ENCODE peak calls at places on chromosomes 1 and 21, in eight cellular contexts. One of them, this sample, is unnamed.

GRCh38 chr21:23455676-23456075 is 2151.6 kb downstream of the MRPL39 start:
- DNase-seq in A549: no peak
- DNase-seq in heart right ventricle: no peak
- DNase-seq in heart left ventricle: no peak
- DNase-seq in tibial nerve: no peak
- DNase-seq in IMR-90: no peak
- DNase-seq in upper lobe of right lung: no peak
- DNase-seq in hepatocyte: no peak
- DNase-seq in this sample: no peak

GRCh38 chr1:210691039-210691438 is 362.3 kb downstream of the HHAT start:
- DNase-seq in A549: no peak
- DNase-seq in heart right ventricle: no peak
- DNase-seq in heart left ventricle: no peak
- DNase-seq in tibial nerve: no peak
- DNase-seq in IMR-90: no peak
- DNase-seq in upper lobe of right lung: no peak
- DNase-seq in hepatocyte: no peak
- DNase-seq in this sample: no peak

GRCh38 chr1:221740260-221740830 is 1.5 kb downstream of the DUSP10 start:
- DNase-seq in A549: no peak
- DNase-seq in heart right ventricle: no peak
- DNase-seq in heart left ventricle: no peak
- DNase-seq in tibial nerve: no peak
- DNase-seq in IMR-90: no peak
- DNase-seq in upper lobe of right lung: no peak
- DNase-seq in hepatocyte: peak
- DNase-seq in this sample: no peak

GRCh38 chr1:226366290-226366689 is 41.6 kb downstream of the PARP1 start:
- DNase-seq in A549: no peak
- DNase-seq in heart right ventricle: no peak
- DNase-seq in heart left ventricle: no peak
- DNase-seq in tibial nerve: no peak
- DNase-seq in IMR-90: peak
- DNase-seq in upper lobe of right lung: no peak
- DNase-seq in hepatocyte: no peak
- DNase-seq in this sample: no peak

GRCh38 chr1:28247603-28248272 is 11.6 kb upstream of the SESN2 start:
- DNase-seq in A549: no peak
- DNase-seq in heart right ventricle: no peak
- DNase-seq in heart left ventricle: no peak
- DNase-seq in tibial nerve: no peak
- DNase-seq in IMR-90: no peak
- DNase-seq in upper lobe of right lung: no peak
- DNase-seq in hepatocyte: no peak
- DNase-seq in this sample: no peak

GRCh38 chr21:38645282-38645681 is 147.0 kb upstream of the ERG start:
- DNase-seq in A549: no peak
- DNase-seq in heart right ventricle: no peak
- DNase-seq in heart left ventricle: no peak
- DNase-seq in tibial nerve: no peak
- DNase-seq in IMR-90: peak
- DNase-seq in upper lobe of right lung: no peak
- DNase-seq in hepatocyte: no peak
- DNase-seq in this sample: no peak

GRCh38 chr1:79373481-79374132 is 367.1 kb upstream of the ADGRL4 start:
- DNase-seq in A549: no peak
- DNase-seq in heart right ventricle: no peak
- DNase-seq in heart left ventricle: peak
- DNase-seq in tibial nerve: no peak
- DNase-seq in IMR-90: no peak
- DNase-seq in upper lobe of right lung: peak
- DNase-seq in hepatocyte: no peak
- DNase-seq in this sample: no peak

GRCh38 chr1:88936223-88936523 is 44.8 kb upstream of the GTF2B start:
- DNase-seq in A549: no peak
- DNase-seq in heart right ventricle: no peak
- DNase-seq in heart left ventricle: no peak
- DNase-seq in tibial nerve: no peak
- DNase-seq in IMR-90: no peak
- DNase-seq in upper lobe of right lung: no peak
- DNase-seq in hepatocyte: no peak
- DNase-seq in this sample: no peak

DNA sequence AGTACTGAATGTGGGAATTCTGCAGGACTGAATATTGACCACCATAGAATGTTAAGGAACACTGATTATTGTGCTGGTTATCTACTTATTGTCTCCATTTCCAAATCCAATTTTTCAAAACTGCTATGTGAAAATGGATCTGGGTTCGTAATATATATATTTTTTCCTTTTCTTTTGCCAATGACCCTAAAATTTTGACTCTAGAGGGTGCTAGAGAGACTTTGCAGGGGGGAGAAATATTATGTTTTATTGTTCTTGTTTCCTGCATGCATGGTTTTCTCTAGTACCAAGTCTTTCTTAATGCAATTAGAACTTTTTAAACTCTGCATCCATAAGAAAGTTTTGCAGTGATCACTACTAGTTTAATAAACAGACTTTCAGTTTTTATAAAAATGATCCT is 1256.9 kb downstream of the BRINP3 start:
- DNase-seq in A549: peak
- DNase-seq in heart right ventricle: no peak
- DNase-seq in heart left ventricle: no peak
- DNase-seq in tibial nerve: no peak
- DNase-seq in IMR-90: no peak
- DNase-seq in upper lobe of right lung: no peak
- DNase-seq in hepatocyte: no peak
- DNase-seq in this sample: no peak
- TF ChIP-seq CTCF in A549: peak
- TF ChIP-seq CTCF in heart right ventricle: no peak
- TF ChIP-seq CTCF in heart left ventricle: no peak
- TF ChIP-seq CTCF in tibial nerve: no peak
- TF ChIP-seq CTCF in IMR-90: peak
- TF ChIP-seq CTCF in upper lobe of right lung: no peak
- TF ChIP-seq CTCF in hepatocyte: peak
- TF ChIP-seq CTCF in this sample: no peak

GRCh38 chr1:24586970-24587820 is 31.3 kb downstream of the NCMAP start:
- DNase-seq in A549: peak
- DNase-seq in heart right ventricle: peak
- DNase-seq in heart left ventricle: no peak
- DNase-seq in tibial nerve: peak
- DNase-seq in IMR-90: peak
- DNase-seq in upper lobe of right lung: no peak
- DNase-seq in hepatocyte: peak
- DNase-seq in this sample: peak

GRCh38 chr1:24589200-24589599 is 33.3 kb downstream of the NCMAP start:
- DNase-seq in A549: no peak
- DNase-seq in heart right ventricle: no peak
- DNase-seq in heart left ventricle: no peak
- DNase-seq in tibial nerve: no peak
- DNase-seq in IMR-90: no peak
- DNase-seq in upper lobe of right lung: no peak
- DNase-seq in hepatocyte: no peak
- DNase-seq in this sample: no peak

GRCh38 chr1:24588573-24588972 is 32.7 kb downstream of the NCMAP start:
- DNase-seq in A549: no peak
- DNase-seq in heart right ventricle: no peak
- DNase-seq in heart left ventricle: no peak
- DNase-seq in tibial nerve: no peak
- DNase-seq in IMR-90: no peak
- DNase-seq in upper lobe of right lung: no peak
- DNase-seq in hepatocyte: no peak
- DNase-seq in this sample: no peak

GRCh38 chr1:24594328-24594598 is 38.4 kb downstream of the NCMAP start:
- DNase-seq in A549: no peak
- DNase-seq in heart right ventricle: no peak
- DNase-seq in heart left ventricle: no peak
- DNase-seq in tibial nerve: no peak
- DNase-seq in IMR-90: no peak
- DNase-seq in upper lobe of right lung: no peak
- DNase-seq in hepatocyte: no peak
- DNase-seq in this sample: no peak

DNA sequence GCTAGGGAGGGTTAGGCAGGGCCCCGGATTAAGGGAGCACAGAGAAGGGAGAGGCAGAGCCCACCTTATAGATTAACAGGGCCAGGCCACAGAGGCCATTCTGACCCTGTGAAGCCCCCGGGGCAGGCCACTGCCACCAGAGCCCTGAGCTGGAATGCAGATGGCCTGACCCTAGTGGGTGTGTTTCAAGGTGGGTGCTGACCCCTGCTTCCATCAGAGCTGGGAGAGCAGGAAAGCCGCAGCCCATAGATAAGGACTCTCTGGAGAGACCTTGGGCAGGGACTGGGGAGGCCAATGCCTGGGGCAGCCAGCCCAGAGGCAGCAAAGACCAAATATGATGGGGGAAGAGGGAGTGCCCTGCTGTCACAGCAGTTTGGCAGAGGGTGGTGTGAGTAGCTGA is 35.9 kb downstream of the NCMAP start:
- DNase-seq in A549: no peak
- DNase-seq in heart right ventricle: no peak
- DNase-seq in heart left ventricle: no peak
- DNase-seq in tibial nerve: no peak
- DNase-seq in IMR-90: no peak
- DNase-seq in upper lobe of right lung: no peak
- DNase-seq in hepatocyte: no peak
- DNase-seq in this sample: no peak
- H3K27ac ChIP-seq in A549: no peak
- H3K27ac ChIP-seq in heart right ventricle: no peak
- H3K27ac ChIP-seq in heart left ventricle: no peak
- H3K27ac ChIP-seq in tibial nerve: no peak
- H3K27ac ChIP-seq in IMR-90: no peak
- H3K27ac ChIP-seq in upper lobe of right lung: no peak
- H3K27ac ChIP-seq in hepatocyte: no peak
- H3K27ac ChIP-seq in this sample: no peak

DNA sequence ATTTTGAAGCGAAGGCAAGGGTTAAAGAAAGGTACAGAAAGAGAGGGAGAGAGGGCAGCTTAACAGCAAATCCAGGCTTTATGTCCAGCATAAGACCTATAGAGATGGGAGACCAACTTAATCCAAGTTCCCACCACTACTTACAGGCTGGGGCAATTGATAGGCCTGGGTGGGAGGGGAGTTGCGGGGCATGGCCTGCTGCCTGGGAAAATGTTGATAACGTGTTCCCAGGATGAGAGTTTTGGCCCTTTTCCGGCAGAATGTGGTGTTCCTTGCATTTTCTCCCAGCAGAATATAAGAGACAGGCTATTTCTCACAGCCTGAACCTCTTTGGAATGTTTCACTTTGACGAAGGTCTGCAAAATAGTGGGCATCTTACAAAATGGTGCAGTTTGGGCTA is 34.9 kb upstream of the PLA2G5 start:
- DNase-seq in A549: no peak
- DNase-seq in heart right ventricle: no peak
- DNase-seq in heart left ventricle: no peak
- DNase-seq in tibial nerve: no peak
- DNase-seq in IMR-90: no peak
- DNase-seq in upper lobe of right lung: no peak
- DNase-seq in hepatocyte: no peak
- DNase-seq in this sample: no peak
- TF ChIP-seq CTCF in A549: no peak
- TF ChIP-seq CTCF in heart right ventricle: no peak
- TF ChIP-seq CTCF in heart left ventricle: no peak
- TF ChIP-seq CTCF in tibial nerve: no peak
- TF ChIP-seq CTCF in IMR-90: no peak
- TF ChIP-seq CTCF in upper lobe of right lung: no peak
- TF ChIP-seq CTCF in hepatocyte: no peak
- TF ChIP-seq CTCF in this sample: no peak

GRCh38 chr1:206655471-206655882 is 20.1 kb downstream of the DYRK3 start:
- DNase-seq in A549: no peak
- DNase-seq in heart right ventricle: no peak
- DNase-seq in heart left ventricle: peak
- DNase-seq in tibial nerve: no peak
- DNase-seq in IMR-90: no peak
- DNase-seq in upper lobe of right lung: no peak
- DNase-seq in hepatocyte: no peak
- DNase-seq in this sample: no peak
- H3K27ac ChIP-seq in A549: no peak
- H3K27ac ChIP-seq in heart right ventricle: peak
- H3K27ac ChIP-seq in heart left ventricle: peak
- H3K27ac ChIP-seq in tibial nerve: no peak
- H3K27ac ChIP-seq in IMR-90: no peak
- H3K27ac ChIP-seq in upper lobe of right lung: no peak
- H3K27ac ChIP-seq in hepatocyte: no peak
- H3K27ac ChIP-seq in this sample: no peak

GRCh38 chr1:55067022-55067781 is 27.9 kb downstream of the PCSK9 start:
- DNase-seq in A549: no peak
- DNase-seq in heart right ventricle: peak
- DNase-seq in heart left ventricle: peak
- DNase-seq in tibial nerve: no peak
- DNase-seq in IMR-90: no peak
- DNase-seq in upper lobe of right lung: peak
- DNase-seq in hepatocyte: no peak
- DNase-seq in this sample: no peak
- TF ChIP-seq CTCF in A549: no peak
- TF ChIP-seq CTCF in heart right ventricle: no peak
- TF ChIP-seq CTCF in heart left ventricle: no peak
- TF ChIP-seq CTCF in tibial nerve: no peak
- TF ChIP-seq CTCF in IMR-90: no peak
- TF ChIP-seq CTCF in upper lobe of right lung: no peak
- TF ChIP-seq CTCF in hepatocyte: no peak
- TF ChIP-seq CTCF in this sample: no peak

DNA sequence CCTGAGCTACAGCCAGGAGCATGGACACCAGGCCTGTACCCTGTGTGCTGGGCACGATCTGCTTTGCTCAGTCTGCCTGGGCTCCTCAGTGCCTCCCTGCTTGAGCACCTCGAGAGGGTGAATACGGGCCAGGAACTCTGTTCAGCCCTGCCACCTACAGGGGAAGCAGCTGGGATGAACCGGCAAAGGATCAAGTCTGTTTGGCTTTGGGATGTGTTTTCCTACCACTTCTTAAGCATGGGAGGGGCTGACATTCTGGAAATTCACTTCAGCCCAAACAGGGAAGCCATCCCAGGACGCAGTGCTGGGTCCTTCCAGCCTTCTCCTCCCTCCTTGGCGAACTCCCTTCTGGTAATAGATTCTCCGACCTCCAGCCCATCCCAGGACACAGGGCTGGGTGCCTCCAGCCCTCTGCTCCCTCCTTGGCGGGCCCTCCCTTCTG is 55.8 kb upstream of the SELENON start:
- DNase-seq in A549: peak
- DNase-seq in heart right ventricle: peak
- DNase-seq in heart left ventricle: peak
- DNase-seq in tibial nerve: peak
- DNase-seq in IMR-90: peak
- DNase-seq in upper lobe of right lung: peak
- DNase-seq in hepatocyte: peak
- DNase-seq in this sample: peak
- H3K27ac ChIP-seq in A549: no peak
- H3K27ac ChIP-seq in heart right ventricle: peak
- H3K27ac ChIP-seq in heart left ventricle: peak
- H3K27ac ChIP-seq in tibial nerve: peak
- H3K27ac ChIP-seq in IMR-90: peak
- H3K27ac ChIP-seq in upper lobe of right lung: peak
- H3K27ac ChIP-seq in hepatocyte: no peak
- H3K27ac ChIP-seq in this sample: peak